ENCODE peak calls at places on chromosomes 3 and 15, in five cellular contexts. R is left lobe of liver, J is HepG2, W is mucosa of descending colon, K is sciatic nerve. Z is an unnamed sample.

GRCh38 chr15:34366271-34367043 is 539 bp downstream of the LPCAT4 start:
- ATAC-seq in K (peak), J (peak), W (peak), R (no peak), Z (peak)

GRCh38 chr3:22959593-22959992 is 243.5 kb upstream of the UBE2E2 start:
- ATAC-seq in K (peak), R (no peak), J (no peak), W (no peak), Z (no peak)

GRCh38 chr3:105800320-105800719 is 68.5 kb downstream of the CBLB start:
- ATAC-seq in R (no peak), J (no peak), W (no peak), K (no peak), Z (no peak)

GRCh38 chr3:58952128-58952917 is 97.5 kb downstream of the CFAP20DC start:
- ATAC-seq in R (no peak), K (no peak), W (no peak), J (no peak), Z (no peak)

GRCh38 chr15:99720533-99720932 is 12.7 kb downstream of the LYSMD4 start:
- ATAC-seq in K (no peak), W (no peak), R (no peak), J (no peak), Z (no peak)

GRCh38 chr3:182238141-182238540 is 526.4 kb downstream of the SOX2 start:
- ATAC-seq in R (no peak), W (no peak), K (no peak), J (no peak), Z (no peak)

GRCh38 chr3:95781598-95781997 is 1032.8 kb upstream of the EPHA6 start:
- ATAC-seq in J (no peak), W (no peak), R (no peak), K (no peak), Z (no peak)

GRCh38 chr3:188391597-188391996 is 237.6 kb downstream of the LPP start:
- ATAC-seq in K (no peak), R (no peak), W (no peak), J (no peak), Z (no peak)

GRCh38 chr15:63601727-63602185 is 4.6 kb downstream of the FBXL22 start:
- ATAC-seq in J (no peak), R (no peak), K (no peak), W (peak), Z (no peak)

GRCh38 chr15:52143862-52144261 is 31.3 kb upstream of the BCL2L10 start:
- ATAC-seq in K (no peak), J (peak), W (no peak), R (no peak), Z (no peak)

GRCh38 chr3:131485116-131485515 is 17.7 kb downstream of the MRPL3 start:
- ATAC-seq in W (no peak), R (no peak), J (no peak), K (no peak), Z (no peak)

GRCh38 chr15:73608475-73608874 is 24.7 kb downstream of the NPTN start:
- ATAC-seq in J (no peak), W (no peak), K (no peak), R (no peak), Z (no peak)

GRCh38 chr3:111676177-111677021 is 81.3 kb upstream of the ZBED2 start:
- ATAC-seq in R (peak), W (peak), K (no peak), J (peak), Z (no peak)

GRCh38 chr15:37034835-37035234 is 65.5 kb downstream of the MEIS2 start:
- ATAC-seq in J (peak), W (no peak), R (no peak), K (no peak), Z (no peak)

GRCh38 chr3:134039161-134039862 is 9.6 kb upstream of the SLCO2A1 start:
- ATAC-seq in J (peak), K (peak), R (peak), W (peak), Z (peak)

GRCh38 chr3:192171213-192171612 is 556.1 kb downstream of the FGF12 start:
- ATAC-seq in R (no peak), K (no peak), J (no peak), W (no peak), Z (no peak)

GRCh38 chr15:69807752-69808151 is 290.0 kb downstream of the TLE3 start:
- ATAC-seq in J (no peak), R (no peak), W (peak), K (no peak), Z (no peak)

GRCh38 chr15:57731543-57732103 is 25.1 kb downstream of the POLR2M start:
- ATAC-seq in W (no peak), J (no peak), K (no peak), R (no peak), Z (no peak)

GRCh38 chr3:4772171-4772804 is 206.9 kb upstream of the BHLHE40 start:
- ATAC-seq in J (no peak), R (peak), W (peak), K (peak), Z (peak)

GRCh38 chr3:98695816-98696215 is 67.3 kb upstream of the ST3GAL6 start:
- ATAC-seq in K (no peak), R (no peak), J (no peak), W (no peak), Z (no peak)

GRCh38 chr3:177498037-177498857 is 301.0 kb upstream of the TBL1XR1 start:
- ATAC-seq in J (no peak), K (peak), R (no peak), W (no peak), Z (peak)

GRCh38 chr3:106814231-106814630 is 563.0 kb upstream of the CCDC54 start:
- ATAC-seq in K (peak), W (no peak), R (peak), J (no peak), Z (no peak)

GRCh38 chr3:142723968-142724681 is at the start of gene TRPC1:
- ATAC-seq in K (peak), J (peak), W (peak), R (peak), Z (peak)

GRCh38 chr3:86973440-86973839 is 17.5 kb downstream of the VGLL3 start:
- ATAC-seq in R (no peak), W (no peak), K (peak), J (no peak), Z (peak)

GRCh38 chr15:64014995-64015394 is 31.3 kb downstream of the DAPK2 start:
- ATAC-seq in R (peak), W (no peak), J (no peak), K (peak), Z (no peak)

GRCh38 chr15:74850398-74850797 is 7.4 kb upstream of the ULK3 start:
- ATAC-seq in K (no peak), J (no peak), R (peak), W (peak), Z (no peak)

Z was measured in gastroesophageal sphincter.